ENCODE peak calls at places on chromosomes 4 and X, in five cellular contexts. J, T, I, H and A are unnamed samples.

GRCh38 chr4:158250321-158250720 is 40.0 kb downstream of the TMEM144 start:
- DNase-seq in J (no peak), T (no peak), I (no peak), H (no peak), A (no peak)

GRCh38 chrX:1468250-1468772 is 15.6 kb upstream of the ASMTL start:
- DNase-seq in J (peak), T (no peak), I (no peak), H (no peak), A (no peak)

GRCh38 chr4:147933316-147933715 is 201.4 kb downstream of the ARHGAP10 start:
- DNase-seq in J (no peak), T (no peak), I (no peak), H (no peak), A (peak)

GRCh38 chr4:140185725-140186124 is 31.7 kb upstream of the MAML3 start:
- DNase-seq in J (no peak), T (no peak), I (no peak), H (no peak), A (no peak)

GRCh38 chr4:101037938-101038413 is 309.4 kb downstream of the PPP3CA start:
- DNase-seq in J (no peak), T (no peak), I (no peak), H (no peak), A (no peak)

GRCh38 chrX:120251471-120252011 is 929 bp downstream of the ZBTB33 start:
- DNase-seq in J (no peak), T (peak), I (no peak), H (peak), A (peak)

GRCh38 chr4:94519019-94519418 is 67.3 kb downstream of the PDLIM5 start:
- DNase-seq in J (no peak), T (no peak), I (no peak), H (no peak), A (no peak)

GRCh38 chr4:99885063-99885664 is 9.1 kb downstream of the LAMTOR3 start:
- DNase-seq in J (no peak), T (peak), I (no peak), H (peak), A (peak)

GRCh38 chrX:13898084-13898483 is 81.2 kb upstream of the GPM6B start:
- DNase-seq in J (no peak), T (peak), I (no peak), H (peak), A (peak)

GRCh38 chrX:31038585-31039326 is 33.1 kb downstream of the FTHL17 start:
- DNase-seq in J (no peak), T (peak), I (no peak), H (peak), A (peak)

GRCh38 chr4:111923786-111924185 is 221.5 kb upstream of the FAM241A start:
- DNase-seq in J (no peak), T (no peak), I (no peak), H (no peak), A (no peak)

GRCh38 chrX:30735839-30736238 is 82.6 kb downstream of the GK start:
- DNase-seq in J (peak), T (peak), I (peak), H (peak), A (peak)

GRCh38 chr4:37715889-37716402 is 29.8 kb upstream of the RELL1 start:
- DNase-seq in J (no peak), T (peak), I (no peak), H (peak), A (no peak)

GRCh38 chrX:115968436-115969252 is 201.9 kb upstream of the AGTR2 start:
- DNase-seq in J (no peak), T (peak), I (no peak), H (peak), A (peak)

GRCh38 chr4:48472794-48473193 is 10.3 kb upstream of the SLC10A4 start:
- DNase-seq in J (no peak), T (no peak), I (no peak), H (no peak), A (no peak)

GRCh38 chr4:13933163-13933562 is 305.6 kb upstream of the BOD1L1 start:
- DNase-seq in J (no peak), T (no peak), I (no peak), H (peak), A (peak)

GRCh38 chr4:134001057-134001456 is 200.5 kb downstream of the PABPC4L start:
- DNase-seq in J (no peak), T (no peak), I (no peak), H (no peak), A (no peak)

GRCh38 chr4:138890921-138891570 is 124.5 kb upstream of the NOCT start:
- DNase-seq in J (no peak), T (no peak), I (no peak), H (no peak), A (no peak)

GRCh38 chr4:173014836-173015235 is 153.8 kb upstream of the GALNT7 start:
- DNase-seq in J (no peak), T (no peak), I (no peak), H (no peak), A (peak)

GRCh38 chr4:123488916-123489315 is 92.3 kb downstream of the SPRY1 start:
- DNase-seq in J (no peak), T (no peak), I (no peak), H (peak), A (no peak)

GRCh38 chr4:5708829-5709680 is 696 bp upstream of the EVC2 start:
- DNase-seq in J (no peak), T (no peak), I (no peak), H (no peak), A (peak)

GRCh38 chr4:173934933-173935620 is 348.4 kb downstream of the FBXO8 start:
- DNase-seq in J (no peak), T (peak), I (no peak), H (peak), A (no peak)

GRCh38 chrX:118459494-118459893 is 36.1 kb upstream of the DOCK11 start:
- DNase-seq in J (no peak), T (peak), I (no peak), H (peak), A (peak)

GRCh38 chrX:45240334-45240733 is 39.7 kb upstream of the DIPK2B start:
- DNase-seq in J (no peak), T (no peak), I (no peak), H (no peak), A (peak)

GRCh38 chr4:140135529-140136021 is 18.4 kb downstream of the MAML3 start:
- DNase-seq in J (no peak), T (peak), I (no peak), H (peak), A (no peak)

GRCh38 chr4:39446842-39447573 is 11.7 kb downstream of the RPL9 start:
- DNase-seq in J (peak), T (no peak), I (peak), H (peak), A (peak)

GRCh38 chr4:6343950-6344408 is 74.3 kb downstream of the WFS1 start:
- DNase-seq in J (no peak), T (no peak), I (peak), H (no peak), A (no peak)

GRCh38 chr4:187814737-187815465 is 180.7 kb upstream of the ZFP42 start:
- DNase-seq in J (no peak), T (no peak), I (no peak), H (no peak), A (no peak)

GRCh38 chr4:159047478-159048165 is 55.3 kb upstream of the RAPGEF2 start:
- DNase-seq in J (no peak), T (no peak), I (no peak), H (peak), A (no peak)

DNA sequence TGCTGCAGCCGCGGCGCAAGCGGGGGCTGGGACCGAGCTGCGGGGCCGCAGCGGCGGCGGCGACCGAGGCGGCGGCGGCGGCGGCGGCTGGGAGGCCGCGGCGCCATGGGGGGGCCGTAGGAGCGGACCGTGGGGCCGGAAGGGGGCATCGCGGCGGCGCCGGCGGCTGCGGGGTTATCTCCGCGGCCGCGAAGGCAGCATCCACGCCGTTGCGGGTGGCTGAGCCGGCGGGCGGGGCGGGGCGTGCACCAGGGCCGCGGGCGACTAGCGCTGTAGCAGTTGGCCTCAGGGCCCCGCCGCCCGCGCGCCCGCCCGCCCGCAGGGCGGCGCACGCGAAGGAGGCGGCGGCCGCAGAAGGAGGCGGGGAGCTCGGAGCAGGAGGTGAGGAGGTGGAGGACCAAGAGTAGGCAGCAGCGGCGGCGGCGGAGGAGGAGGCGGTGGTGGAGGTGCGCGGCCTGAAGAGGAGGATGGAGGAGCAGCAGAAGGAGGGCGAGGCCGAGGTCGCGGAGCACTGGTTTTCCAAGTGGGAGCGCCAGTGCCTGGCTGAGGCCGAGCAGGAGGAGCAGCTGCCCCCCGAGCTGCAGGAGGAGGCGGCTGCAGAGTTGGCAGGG is 126.1 kb upstream of the CXorf66 start:
- DNase-seq in J (no peak), T (peak), I (no peak), H (no peak), A (peak)
- H3K4me3 ChIP-seq in J (no peak), T (peak), I (peak), H (peak), A (peak)

DNA sequence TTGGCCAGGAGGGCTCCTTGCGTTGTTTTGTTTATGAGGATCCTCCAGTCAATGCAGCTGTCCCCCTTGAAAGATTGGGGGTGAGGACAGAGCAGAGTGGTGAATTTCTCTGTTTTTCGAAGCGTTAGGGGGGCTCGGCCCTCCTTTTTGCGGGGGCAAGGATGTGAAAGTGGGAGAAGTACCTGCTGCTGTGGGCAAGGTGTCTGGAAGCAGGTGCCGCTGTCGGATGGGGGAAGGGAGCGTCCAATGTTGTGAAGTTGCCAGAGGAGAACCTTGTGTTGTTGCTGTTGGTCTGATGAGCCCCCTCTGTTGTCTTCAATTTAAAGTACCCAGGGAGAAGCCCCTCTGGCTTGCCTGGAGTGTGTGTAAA is 613 bp downstream of the GLRB start:
- DNase-seq in J (no peak), T (no peak), I (no peak), H (no peak), A (peak)
- H3K4me3 ChIP-seq in J (no peak), T (peak), I (peak), H (peak), A (peak)

DNA sequence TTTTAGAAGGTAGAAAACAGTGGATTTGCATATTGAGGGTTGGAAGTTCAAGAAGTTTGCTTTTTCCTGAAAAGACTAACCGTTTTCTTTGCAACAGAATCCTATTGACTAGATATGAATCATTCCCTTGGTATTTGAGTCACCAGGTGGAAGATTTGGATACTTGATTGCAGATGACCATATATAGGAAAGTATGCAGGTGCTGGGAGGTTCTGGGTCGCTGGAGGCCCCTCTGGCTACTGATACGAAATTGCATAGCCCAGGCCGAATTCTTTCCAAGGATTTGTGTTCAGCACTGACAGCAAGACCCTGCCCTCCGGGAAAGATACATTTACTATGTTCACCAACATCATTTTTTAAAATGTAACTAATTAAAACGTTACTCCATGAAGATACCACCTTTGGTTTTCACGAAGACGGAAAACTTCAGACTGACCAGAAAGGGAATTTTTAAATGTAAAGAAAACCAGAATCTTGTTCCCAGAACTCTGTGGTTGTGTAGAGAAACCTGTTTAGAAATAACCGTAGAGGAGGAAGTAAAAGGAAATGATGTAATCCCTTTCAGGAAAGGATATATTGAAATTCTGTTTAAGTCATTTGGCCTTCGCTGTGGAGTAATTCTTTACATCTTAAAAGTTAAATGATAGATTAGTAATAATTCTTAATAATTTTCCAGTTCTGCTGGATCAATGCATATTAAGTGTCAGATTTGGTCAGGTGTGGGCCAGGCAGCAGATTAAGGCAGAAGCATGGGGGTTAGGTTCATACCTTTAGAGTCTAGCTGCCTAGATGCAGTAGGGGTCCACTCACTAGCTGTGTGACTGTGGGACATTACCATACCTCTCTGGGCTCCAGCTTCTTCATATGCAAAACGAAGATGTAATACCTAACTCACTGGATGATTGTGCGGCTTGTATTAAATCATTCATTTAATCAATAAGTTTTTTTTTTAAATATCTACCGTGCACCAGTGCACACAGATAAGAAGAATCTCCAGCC is 1.1 kb downstream of the ANXA3 start:
- DNase-seq in J (no peak), T (no peak), I (no peak), H (no peak), A (peak)
- H3K4me3 ChIP-seq in J (no peak), T (no peak), I (no peak), H (no peak), A (peak)

DNA sequence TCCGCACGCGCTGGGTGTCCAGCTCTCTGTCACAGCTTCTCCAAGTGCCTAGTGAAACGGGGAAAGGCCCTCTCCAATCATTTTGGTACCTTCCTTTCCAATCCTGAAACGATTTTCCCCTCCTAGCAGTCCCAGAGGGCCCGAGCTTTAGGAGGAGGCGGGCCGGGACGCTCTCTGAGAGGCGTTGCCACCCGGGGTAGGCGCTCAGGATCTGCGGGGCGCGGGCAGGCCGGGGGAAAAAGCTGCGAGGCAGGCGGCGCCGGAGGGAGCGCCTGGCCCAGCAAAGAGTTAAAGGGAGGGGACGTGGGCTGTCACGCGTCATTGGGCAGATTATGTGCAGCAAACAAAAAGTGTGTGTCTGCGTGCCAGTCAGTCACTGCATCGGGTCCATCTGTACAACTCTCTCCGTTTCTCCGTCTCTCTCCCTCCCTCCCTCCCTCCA is at the start of gene PRDM8:
- DNase-seq in J (no peak), T (peak), I (no peak), H (peak), A (peak)
- H3K4me3 ChIP-seq in J (peak), T (peak), I (no peak), H (peak), A (peak)

DNA sequence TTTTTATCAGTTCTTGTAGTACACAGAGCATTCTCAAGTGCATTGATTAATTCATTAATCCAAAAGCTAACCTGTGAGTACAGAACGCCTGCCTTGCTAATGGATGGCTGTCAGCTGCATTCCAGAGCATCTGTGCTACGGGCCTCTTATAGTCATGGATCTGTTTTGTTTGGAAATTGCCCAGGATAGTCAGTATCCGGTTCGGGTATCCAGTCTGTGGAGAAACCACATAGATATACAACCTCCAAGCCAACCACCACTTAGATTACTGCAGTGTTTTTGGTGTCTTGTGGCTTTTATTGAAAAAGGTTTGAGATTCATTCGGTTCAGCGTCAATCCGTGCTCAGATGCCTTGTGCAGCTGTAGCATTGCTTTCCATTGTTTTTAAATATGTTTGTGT is 4.0 kb downstream of the LAP3 start:
- DNase-seq in J (no peak), T (no peak), I (no peak), H (no peak), A (no peak)
- H3K4me3 ChIP-seq in J (no peak), T (no peak), I (no peak), H (no peak), A (no peak)

GRCh38 chrX:103063191-103063845 is 653 bp downstream of the BEX1 start:
- DNase-seq in J (no peak), T (peak), I (no peak), H (peak), A (peak)
- H3K4me3 ChIP-seq in J (no peak), T (peak), I (no peak), H (no peak), A (peak)